ENCODE peak calls at places on chromosomes 5 and 9, in seven cellular contexts. F is stimulated activated CD8-positive, alpha-beta memory T cell treated with anti-CD3 and anti-CD28 coated beads, Interleukin-12 subunit alpha, Interleukin-12 subunit beta, amount 100 ng/mL, for 4 hours; B is heart left ventricle; L is stimulated activated CD4-positive, alpha-beta T cell treated with anti-CD3 and anti-CD28 coated beads, Interleukin-2, amount 100 ng/mL, for 48 hours; Q is central memory CD4-positive, alpha-beta T cell; Z is activated CD4-positive, alpha-beta memory T cell treated with anti-CD3 and anti-CD28 coated beads for 36 hours; S is AG08395. R is an unnamed sample.

GRCh38 chr5:179176571-179177230 is 116.5 kb downstream of the ZNF354C start:
- DNase-seq in F (no peak), B (no peak), S (no peak), L (no peak), Q (no peak), Z (no peak), R (no peak)

GRCh38 chr9:124399999-124400940 is 15.0 kb downstream of the PSMB7 start:
- DNase-seq in L (no peak), Q (no peak), F (no peak), S (no peak), B (no peak), Z (no peak), R (no peak)

GRCh38 chr5:174425271-174425963 is 299.0 kb upstream of the MSX2 start:
- DNase-seq in F (no peak), Q (no peak), B (no peak), Z (no peak), S (no peak), L (no peak), R (no peak)

GRCh38 chr5:132557425-132557805 is 638 bp downstream of the RAD50 start:
- DNase-seq in Z (peak), Q (no peak), L (peak), F (no peak), S (peak), B (peak), R (peak)

GRCh38 chr9:3824589-3824988 is 298.8 kb upstream of the RFX3 start:
- DNase-seq in Z (no peak), L (no peak), B (no peak), S (peak), Q (no peak), F (no peak), R (peak)

GRCh38 chr5:6766558-6767191 is 53.4 kb downstream of the TENT4A start:
- DNase-seq in F (peak), B (peak), Z (peak), Q (no peak), L (peak), S (peak), R (peak)

GRCh38 chr9:108196332-108196731 is 659.5 kb downstream of the ACTL7B start:
- DNase-seq in F (no peak), Z (no peak), S (no peak), L (no peak), Q (no peak), B (no peak), R (no peak)

GRCh38 chr5:71924980-71925379 is 182.3 kb upstream of the MAP1B start:
- DNase-seq in F (no peak), Q (no peak), Z (no peak), B (no peak), S (no peak), L (no peak), R (peak)

GRCh38 chr9:98610196-98610595 is 98.5 kb downstream of the GABBR2 start:
- DNase-seq in S (no peak), Q (no peak), L (no peak), Z (no peak), B (no peak), F (no peak), R (no peak)

GRCh38 chr5:59542841-59543825 is 350.4 kb downstream of the PDE4D start:
- DNase-seq in S (peak), F (no peak), Z (no peak), L (no peak), B (peak), Q (no peak), R (peak)

GRCh38 chr5:180866296-180866695 is 5.2 kb upstream of the ZFP62 start:
- DNase-seq in Q (no peak), S (no peak), L (no peak), B (no peak), F (no peak), Z (no peak), R (no peak)

GRCh38 chr5:141121563-141121962 is at the start of gene PCDHB4:
- DNase-seq in S (no peak), L (no peak), Q (no peak), Z (peak), B (peak), F (no peak), R (no peak)

GRCh38 chr5:10585120-10585915 is 21.4 kb downstream of the ANKRD33B start:
- DNase-seq in F (no peak), L (no peak), B (no peak), Q (no peak), S (no peak), Z (no peak), R (no peak)

GRCh38 chr5:166185232-166185631 is 2106.2 kb upstream of the WWC1 start:
- DNase-seq in Q (no peak), Z (no peak), F (no peak), L (no peak), S (no peak), B (no peak), R (no peak)

GRCh38 chr9:112620998-112621694 is 96.8 kb downstream of the INIP start:
- DNase-seq in S (no peak), B (no peak), Q (no peak), F (no peak), L (no peak), Z (no peak), R (no peak)

GRCh38 chr5:123364443-123364842 is 58.8 kb downstream of the CEP120 start:
- DNase-seq in B (no peak), Q (no peak), S (no peak), F (no peak), Z (no peak), L (no peak), R (no peak)

GRCh38 chr5:121526908-121527307 is 324.8 kb upstream of the FTMT start:
- DNase-seq in B (no peak), F (no peak), L (no peak), Z (no peak), S (no peak), Q (no peak), R (no peak)

GRCh38 chr9:121822093-121823085 is 171.0 kb downstream of the DAB2IP start:
- DNase-seq in Q (no peak), L (no peak), Z (peak), S (no peak), B (no peak), F (no peak), R (no peak)

GRCh38 chr9:130466537-130467217 is 21.9 kb downstream of the ASS1 start:
- DNase-seq in B (no peak), Q (no peak), L (no peak), Z (no peak), F (no peak), S (no peak), R (no peak)

GRCh38 chr9:107712390-107712789 is 222.8 kb upstream of the KLF4 start:
- DNase-seq in Q (no peak), L (no peak), S (no peak), F (no peak), Z (no peak), B (no peak), R (peak)

GRCh38 chr9:70340572-70340971 is 73.9 kb downstream of the KLF9 start:
- DNase-seq in S (peak), B (no peak), F (no peak), L (no peak), Q (peak), Z (no peak), R (peak)

GRCh38 chr5:181164076-181164952 is 16.9 kb downstream of the OR2V2 start:
- DNase-seq in B (no peak), S (no peak), L (no peak), Z (no peak), F (no peak), Q (no peak), R (no peak)

GRCh38 chr5:75843319-75843718 is 126.1 kb upstream of the POC5 start:
- DNase-seq in F (no peak), Z (no peak), S (no peak), Q (no peak), L (no peak), B (no peak), R (no peak)

GRCh38 chr9:133347515-133347984 is 381 bp downstream of the MED22 start:
- DNase-seq in F (no peak), B (peak), S (peak), Z (no peak), L (no peak), Q (peak), R (peak)

GRCh38 chr5:73523861-73524260 is 25.6 kb downstream of the BTF3 start:
- DNase-seq in Q (no peak), F (no peak), Z (no peak), S (no peak), B (no peak), L (no peak), R (no peak)

GRCh38 chr5:153496835-153497234 is 6.4 kb downstream of the GRIA1 start:
- DNase-seq in Z (no peak), L (no peak), Q (no peak), B (no peak), S (peak), F (no peak), R (peak)

GRCh38 chr5:83488271-83488670 is 16.7 kb downstream of the VCAN start:
- DNase-seq in L (no peak), Z (no peak), B (no peak), S (no peak), F (no peak), Q (no peak), R (no peak)

GRCh38 chr9:78985084-78985738 is 586.6 kb upstream of the TLE4 start:
- DNase-seq in F (no peak), Q (no peak), S (peak), Z (no peak), B (no peak), L (no peak), R (peak)

GRCh38 chr5:174717826-174718455 is 6.4 kb upstream of the MSX2 start:
- DNase-seq in Q (no peak), B (no peak), L (no peak), Z (no peak), S (no peak), F (no peak), R (no peak)

GRCh38 chr5:34464820-34465219 is 191.3 kb upstream of the RAI14 start:
- DNase-seq in Z (no peak), S (no peak), F (no peak), L (no peak), Q (no peak), B (no peak), R (no peak)

GRCh38 chr9:97853844-97854695 is 1.0 kb downstream of the FOXE1 start:
- DNase-seq in Z (peak), S (no peak), F (peak), L (peak), Q (peak), B (no peak), R (no peak)

GRCh38 chr9:122065923-122066629 is 27.0 kb downstream of the TTLL11 start:
- DNase-seq in B (no peak), S (no peak), Z (no peak), L (no peak), Q (no peak), F (no peak), R (no peak)

GRCh38 chr5:141713616-141714309 is 31.7 kb upstream of the ARAP3 start:
- DNase-seq in B (no peak), Z (no peak), S (no peak), F (no peak), L (no peak), Q (no peak), R (no peak)

GRCh38 chr9:110307191-110307590 is 30.5 kb downstream of the TXNDC8 start:
- DNase-seq in Q (no peak), B (no peak), F (no peak), Z (no peak), S (no peak), L (no peak), R (no peak)

GRCh38 chr9:103444157-103444556 is 449.0 kb downstream of the CYLC2 start:
- DNase-seq in F (no peak), S (no peak), B (no peak), Q (no peak), L (no peak), Z (no peak), R (no peak)

GRCh38 chr9:133060417-133060841 is 1.4 kb upstream of the CEL start:
- DNase-seq in F (no peak), Q (no peak), L (no peak), B (no peak), S (no peak), Z (no peak), R (no peak)

GRCh38 chr5:176779537-176779936 is 30.8 kb upstream of the UNC5A start:
- DNase-seq in L (no peak), Q (no peak), B (no peak), S (no peak), Z (no peak), F (no peak), R (no peak)

GRCh38 chr5:55934117-55934613 is 60.6 kb downstream of the IL6ST start:
- DNase-seq in L (no peak), Z (no peak), Q (no peak), S (no peak), B (no peak), F (no peak), R (no peak)